ENCODE peak calls at places on chromosomes 4 and X, in seven cellular contexts. A, S, M, H, C, I and Z are unnamed samples.

GRCh38 chr4:76386566-76387305 is 34.2 kb downstream of the CCDC158 start:
- DNase-seq in H (no peak), S (no peak), A (peak; percentile 64), M (no peak), I (no peak), C (no peak), Z (no peak)

GRCh38 chr4:105992641-105993305 is 97.5 kb downstream of the NPNT start:
- DNase-seq in A (no peak), M (no peak), I (no peak), S (no peak), C (no peak), H (no peak), Z (no peak)

GRCh38 chr4:32196950-32197688 is 1477.0 kb downstream of the PCDH7 start:
- DNase-seq in H (no peak), M (no peak), C (no peak), A (no peak), S (no peak), I (no peak), Z (no peak)

GRCh38 chrX:43121637-43122036 is 343.7 kb upstream of the PPP1R2C start:
- DNase-seq in M (no peak), C (no peak), H (no peak), I (no peak), S (no peak), A (no peak), Z (no peak)

GRCh38 chr4:176191974-176192373 is 3.4 kb downstream of the SPATA4 start:
- DNase-seq in H (no peak), C (no peak), I (no peak), S (no peak), A (no peak), M (no peak), Z (no peak)

GRCh38 chr4:17489721-17490120 is 22.2 kb downstream of the QDPR start:
- DNase-seq in I (no peak), M (no peak), A (no peak), C (no peak), S (no peak), H (no peak), Z (no peak)

GRCh38 chrX:39766882-39767281 is 330.9 kb downstream of the BCOR start:
- DNase-seq in C (no peak), A (no peak), M (no peak), I (no peak), H (no peak), S (no peak), Z (no peak)

GRCh38 chr4:103032575-103032974 is 13.1 kb upstream of the SLC9B1 start:
- DNase-seq in A (no peak), S (peak; percentile 9), I (no peak), M (no peak), C (no peak), H (no peak), Z (no peak)

GRCh38 chrX:47145408-47146120 is 543 bp downstream of the RBM10 start:
- DNase-seq in S (no peak), H (no peak), I (no peak), M (no peak), A (no peak), C (no peak), Z (no peak)

GRCh38 chr4:119794681-119795080 is 166.1 kb upstream of the PDE5A start:
- DNase-seq in M (no peak), C (no peak), A (no peak), I (no peak), H (no peak), S (no peak), Z (no peak)

GRCh38 chr4:93199492-93199891 is 629.1 kb upstream of the ATOH1 start:
- DNase-seq in I (no peak), C (no peak), S (peak; percentile 52), H (no peak), M (no peak), A (no peak), Z (no peak)

GRCh38 chr4:25861951-25862410 is 807 bp downstream of the SEL1L3 start:
- DNase-seq in S (no peak), A (no peak), M (no peak), C (peak; percentile 49), H (no peak), I (no peak), Z (no peak)

GRCh38 chr4:182799515-182800215 is 117.5 kb downstream of the DCTD start:
- DNase-seq in C (no peak), S (no peak), I (no peak), H (no peak), A (no peak), M (no peak), Z (no peak)

DNA sequence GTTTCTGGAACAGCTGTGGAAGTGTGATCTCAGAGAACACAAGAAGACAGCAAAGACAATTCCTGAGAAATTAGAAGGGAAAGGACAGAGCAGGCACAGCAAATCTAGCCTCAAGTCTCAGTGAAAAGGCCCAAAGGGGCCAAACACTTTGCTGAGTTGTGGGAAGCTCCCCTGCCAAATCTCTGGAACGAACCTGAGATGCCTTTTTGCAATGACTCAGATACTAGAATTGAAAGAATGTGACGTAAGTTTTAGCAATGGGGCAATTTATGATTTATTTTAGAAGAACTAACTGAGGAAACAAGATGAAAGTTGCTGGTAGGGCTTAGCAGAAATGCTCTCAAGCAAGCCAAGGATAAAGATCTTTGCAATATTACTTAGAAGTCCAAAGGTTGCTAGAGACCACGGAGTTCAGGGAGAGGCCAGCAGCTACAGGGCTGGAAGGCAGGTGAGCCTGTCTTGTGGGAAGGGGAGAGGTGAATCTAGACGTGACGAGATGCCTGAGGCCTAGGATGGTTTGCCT is 92.8 kb downstream of the AMELX start:
- DNase-seq in C (no peak), H (peak; percentile 12), M (no peak), A (no peak), S (no peak), I (peak; percentile 39), Z (no peak)
- H3K27ac ChIP-seq in C (no peak overlapping the region), H (peak overlapping the region; percentile 55), M (peak overlapping the region; percentile 71), A (no peak overlapping the region), S (no peak overlapping the region), I (peak overlapping the region; percentile 68), Z (no peak overlapping the region)

GRCh38 chrX:17291141-17291900 is 83.7 kb upstream of the NHS start:
- DNase-seq in C (no peak), S (no peak), M (no peak), H (no peak), A (no peak), I (no peak), Z (no peak)
- H3K27ac ChIP-seq in C (no peak overlapping the region), S (no peak overlapping the region), M (no peak overlapping the region), H (no peak overlapping the region), A (no peak overlapping the region), I (peak overlapping the region; percentile 41), Z (no peak overlapping the region)

DNA sequence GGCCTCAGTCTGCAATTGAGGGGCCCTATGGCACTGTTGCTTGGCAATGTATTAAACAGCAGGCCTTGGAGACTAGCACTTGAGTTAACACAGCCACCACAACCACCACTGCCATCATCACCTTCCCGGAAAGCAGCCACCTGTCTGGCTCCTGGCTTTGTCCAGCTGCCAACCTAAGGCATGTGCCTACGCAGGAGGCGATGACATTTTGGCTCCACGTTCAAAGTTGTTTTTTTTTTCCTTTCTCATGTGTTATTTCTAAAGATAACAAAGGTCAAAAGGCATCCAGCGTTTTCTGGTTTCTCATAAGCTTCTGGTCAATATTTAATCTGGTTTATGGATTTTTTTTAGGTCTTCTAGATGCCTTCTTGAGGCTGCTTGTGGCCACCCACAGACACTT is 7.5 kb downstream of the CLDN2 start:
- DNase-seq in C (no peak), M (no peak), I (no peak), A (no peak), H (no peak), S (no peak), Z (no peak)
- H3K27ac ChIP-seq in C (no peak overlapping the region), M (no peak overlapping the region), I (no peak overlapping the region), A (no peak overlapping the region), H (no peak overlapping the region), S (no peak overlapping the region), Z (no peak overlapping the region)

DNA sequence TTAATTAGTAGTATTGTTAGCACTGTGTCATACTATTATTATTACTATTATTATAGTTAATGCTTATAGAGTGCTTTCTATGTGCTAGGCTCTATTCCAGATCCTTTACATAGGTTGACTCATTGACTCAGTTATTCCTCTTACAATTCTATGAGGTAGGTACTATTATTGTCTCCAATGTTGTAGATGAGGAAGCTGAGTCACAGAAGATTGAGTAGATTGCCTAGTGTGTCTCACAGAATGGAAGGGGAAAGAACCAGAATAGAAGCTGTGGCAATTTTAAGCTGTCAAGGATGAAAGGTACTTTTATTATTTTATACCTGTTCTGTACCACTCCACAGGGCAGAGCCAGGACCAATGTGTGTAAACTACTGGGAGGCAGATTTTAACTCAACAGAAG is 1.9 kb upstream of the TCEAL1 start:
- DNase-seq in C (no peak), H (no peak), S (no peak), M (no peak), A (no peak), I (no peak), Z (no peak)
- H3K27ac ChIP-seq in C (no peak overlapping the region), H (no peak overlapping the region), S (no peak overlapping the region), M (peak overlapping the region; percentile 98), A (no peak overlapping the region), I (peak overlapping the region; percentile 96), Z (no peak overlapping the region)